ENCODE peak calls at places on chromosomes 4 and X, in eight cellular contexts. U, N, X, J, L, R, C and Y are unnamed samples. For H3K36me3, the result is how much of the 10 kb centered on the place peaks cover.

GRCh38 chr4:109562457-109563237 is 2.6 kb downstream of the MCUB start:
- DNase-seq in N (no peak), U (no peak), C (no peak), X (no peak), L (no peak), R (no peak), J (peak), Y (no peak)

GRCh38 chrX:136168929-136169735 is 21.8 kb downstream of the FHL1 start:
- DNase-seq in C (peak), L (peak), N (peak), X (peak), R (peak), U (peak), J (peak), Y (peak)

GRCh38 chr4:11597506-11597905 is 168.8 kb upstream of the HS3ST1 start:
- DNase-seq in X (no peak), R (no peak), J (no peak), U (no peak), N (no peak), C (no peak), L (no peak), Y (no peak)

GRCh38 chr4:151569650-151570049 is 160.7 kb downstream of the FHIP1A start:
- DNase-seq in R (no peak), N (no peak), X (no peak), L (no peak), J (peak), U (no peak), C (no peak), Y (peak)

GRCh38 chr4:55475394-55476243 is 71.1 kb downstream of the CLOCK start:
- DNase-seq in R (no peak), C (no peak), X (peak), U (no peak), L (no peak), N (no peak), J (no peak), Y (no peak)

GRCh38 chr4:164847967-164848649 is 28.9 kb upstream of the APELA start:
- DNase-seq in L (no peak), N (no peak), U (no peak), C (no peak), X (no peak), R (no peak), J (no peak), Y (no peak)

GRCh38 chrX:132532955-132533354 is 44.1 kb upstream of the MBNL3 start:
- DNase-seq in X (peak), N (no peak), U (no peak), J (no peak), C (no peak), R (no peak), L (no peak), Y (no peak)

GRCh38 chr4:164169591-164169990 is 584.3 kb upstream of the SMIM31 start:
- DNase-seq in C (no peak), U (no peak), N (no peak), X (no peak), L (no peak), J (no peak), R (no peak), Y (no peak)

GRCh38 chrX:20681691-20682090 is 415.0 kb upstream of the RPS6KA3 start:
- DNase-seq in U (no peak), N (no peak), X (peak), J (no peak), L (no peak), C (no peak), R (no peak), Y (no peak)

GRCh38 chrX:115525486-115525885 is 35.5 kb upstream of the PLS3 start:
- DNase-seq in U (no peak), X (no peak), N (no peak), J (no peak), L (no peak), R (no peak), C (no peak), Y (no peak)

GRCh38 chrX:83966347-83966746 is 105.4 kb downstream of the CYLC1 start:
- DNase-seq in R (no peak), C (no peak), L (no peak), N (no peak), U (no peak), X (no peak), J (no peak), Y (no peak)

GRCh38 chr4:3855646-3856045 is 89.5 kb downstream of the ADRA2C start:
- DNase-seq in J (no peak), R (no peak), X (no peak), U (no peak), C (no peak), L (no peak), N (no peak), Y (no peak)

GRCh38 chr4:88244821-88245579 is 39.4 kb downstream of the PPM1K start:
- DNase-seq in C (no peak), U (peak), L (no peak), N (no peak), X (no peak), J (no peak), R (no peak), Y (no peak)

GRCh38 chr4:34158883-34159282 is 2085.4 kb downstream of the ARAP2 start:
- DNase-seq in X (no peak), U (no peak), R (no peak), N (no peak), J (no peak), C (no peak), L (no peak), Y (no peak)

DNA sequence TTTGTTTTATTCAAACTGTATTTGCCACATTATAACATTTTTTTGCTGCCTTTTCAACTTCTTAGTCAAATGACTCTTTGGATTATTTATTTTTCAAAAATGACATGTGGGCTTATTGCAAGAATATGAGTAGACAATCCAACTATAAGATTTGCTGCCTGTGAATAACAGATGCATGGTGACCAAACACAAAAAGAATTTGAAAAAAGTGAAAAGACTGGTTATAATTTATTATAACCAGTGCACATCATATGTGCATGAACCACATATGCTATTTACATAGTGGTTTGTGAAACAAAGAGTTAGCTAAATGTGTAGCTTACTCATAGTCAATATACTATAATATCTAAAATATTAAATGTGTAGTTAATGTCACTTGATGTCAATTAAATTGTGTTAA is 2086.8 kb downstream of the ARAP2 start:
- DNase-seq in R (no peak), L (no peak), X (no peak), U (no peak), N (no peak), C (no peak), J (no peak), Y (no peak)
- H3K4me3 ChIP-seq in R (no peak), L (no peak), X (no peak), U (no peak), N (no peak), C (no peak), J (no peak), Y (no peak)

DNA sequence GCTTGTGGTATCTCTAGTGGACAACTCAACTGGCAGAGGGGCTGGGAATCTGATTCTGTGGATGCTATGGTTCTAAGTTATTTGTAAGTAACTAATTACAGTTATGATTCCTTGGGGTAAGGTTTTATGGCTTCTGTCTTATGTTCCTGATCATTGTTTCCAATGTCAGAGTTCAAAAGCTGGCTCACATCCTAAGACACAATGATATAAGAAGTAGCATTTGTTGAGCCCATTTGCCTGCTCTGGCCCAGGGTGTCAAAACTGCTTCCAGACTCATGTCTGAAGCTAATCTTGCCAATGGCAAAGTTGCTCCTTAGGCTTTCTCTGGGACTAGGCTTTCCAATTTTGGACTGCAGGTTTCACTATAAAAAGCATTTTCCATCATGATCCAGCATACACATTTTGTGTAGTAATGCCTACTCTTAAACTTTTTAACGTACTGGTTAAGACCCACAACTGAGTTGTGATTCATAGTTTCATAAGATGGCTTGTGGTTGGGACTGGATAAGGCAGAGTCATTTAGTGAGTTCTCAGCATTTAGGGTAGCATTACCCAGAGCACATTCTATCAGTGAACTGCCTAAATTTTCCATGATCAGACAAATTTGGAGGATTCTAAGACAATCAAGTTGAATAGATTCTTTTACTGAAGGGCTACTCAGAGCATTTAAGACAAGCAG is 50.0 kb downstream of the CCNI start:
- DNase-seq in R (no peak), L (no peak), N (no peak), X (peak), J (no peak), U (no peak), C (no peak), Y (no peak)
- H3K36me3 ChIP-seq in R (under half), L (half or more), N (under half), X (half or more), J (under half), U (half or more), C (under half), Y (under half)

GRCh38 chrX:130111935-130112221 is 1.6 kb upstream of the ELF4 start:
- DNase-seq in R (no peak), L (no peak), N (no peak), U (no peak), X (no peak), C (no peak), J (no peak), Y (no peak)

GRCh38 chrX:130108647-130109428 is 1.5 kb downstream of the ELF4 start:
- DNase-seq in J (no peak), L (peak), U (peak), R (no peak), X (peak), N (no peak), C (no peak), Y (peak)

GRCh38 chrX:130109429-130110378 is 593 bp downstream of the ELF4 start:
- DNase-seq in U (no peak), R (no peak), N (peak), C (no peak), X (peak), J (no peak), L (peak), Y (no peak)

GRCh38 chrX:130110379-130111219 is at the start of gene ELF4:
- DNase-seq in U (no peak), J (peak), L (peak), X (peak), R (no peak), C (peak), N (peak), Y (peak)

GRCh38 chrX:130111220-130111934 is 1.1 kb upstream of the ELF4 start:
- DNase-seq in X (peak), R (no peak), C (no peak), U (no peak), L (no peak), N (no peak), J (peak), Y (no peak)
- H3K4me3 ChIP-seq in X (peak), R (peak), C (peak), U (peak), L (peak), N (no peak), J (no peak), Y (no peak)

DNA sequence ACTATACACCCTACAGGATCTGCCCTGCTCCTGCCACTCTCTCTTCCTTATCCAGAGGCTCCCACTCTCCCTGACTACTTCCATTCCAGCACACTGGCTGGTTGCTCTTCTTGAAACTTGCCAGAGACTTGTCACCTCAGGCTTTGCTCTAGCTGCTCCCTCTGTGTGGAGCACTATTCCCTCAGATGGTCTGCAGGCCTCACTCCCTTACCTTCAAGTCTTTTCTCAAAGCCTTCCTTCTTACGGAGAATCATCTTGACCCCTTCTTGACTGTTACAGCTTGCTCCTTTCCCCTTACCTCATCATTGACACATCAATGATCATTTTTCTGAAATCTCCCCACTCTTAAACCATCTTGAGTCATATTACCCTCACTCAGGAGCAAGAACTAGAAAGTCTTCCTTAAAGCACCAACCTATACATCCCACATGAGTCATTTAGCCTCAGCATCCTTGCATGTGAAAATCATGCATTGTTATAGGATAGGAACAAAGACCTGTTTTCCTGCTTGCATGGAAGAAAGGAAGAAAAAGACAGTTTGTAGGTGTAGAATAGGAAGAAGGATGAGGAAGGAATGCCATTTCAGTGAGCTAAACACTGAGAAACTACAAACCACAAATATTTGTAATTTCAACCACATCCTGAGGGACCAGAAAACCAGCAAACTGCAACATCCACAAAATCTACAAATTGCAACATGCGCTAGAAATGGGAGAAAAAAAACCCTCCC is 55.7 kb downstream of the ANTXR2 start:
- DNase-seq in U (no peak), R (no peak), L (no peak), C (no peak), N (no peak), J (peak), X (peak), Y (no peak)
- H3K36me3 ChIP-seq in U (under half), R (under half), L (half or more), C (under half), N (under half), J (under half), X (under half), Y (under half)

GRCh38 chr4:81058621-81059020 is 28.1 kb downstream of the BMP3 start:
- DNase-seq in L (no peak), R (no peak), J (no peak), U (no peak), X (no peak), C (no peak), N (no peak), Y (no peak)

GRCh38 chr4:81065446-81065845 is 34.9 kb downstream of the BMP3 start:
- DNase-seq in L (no peak), N (no peak), C (no peak), U (no peak), R (no peak), J (no peak), X (no peak), Y (no peak)

GRCh38 chr4:81061340-81061730 is 30.8 kb downstream of the BMP3 start:
- DNase-seq in U (no peak), N (no peak), C (no peak), J (no peak), X (no peak), R (no peak), L (no peak), Y (no peak)

GRCh38 chr4:81062001-81062400 is 31.5 kb downstream of the BMP3 start:
- DNase-seq in J (no peak), C (no peak), R (no peak), U (no peak), X (no peak), L (no peak), N (no peak), Y (no peak)

GRCh38 chr4:81060587-81061339 is 30.3 kb downstream of the BMP3 start:
- DNase-seq in N (no peak), C (no peak), J (no peak), R (no peak), X (no peak), U (no peak), L (no peak), Y (no peak)
- H3K4me3 ChIP-seq in N (no peak), C (no peak), J (no peak), R (no peak), X (no peak), U (no peak), L (no peak), Y (no peak)

GRCh38 chr4:47473351-47473750 is 9.8 kb upstream of the COMMD8 start:
- DNase-seq in N (no peak), R (no peak), C (no peak), U (no peak), J (no peak), L (no peak), X (no peak), Y (no peak)
- H3K36me3 ChIP-seq in N (under half), R (under half), C (under half), U (under half), J (under half), L (under half), X (under half), Y (under half)

GRCh38 chr4:139734201-139734874 is 68.7 kb downstream of the MGST2 start:
- DNase-seq in L (no peak), N (peak), R (peak), C (peak), X (peak), U (peak), J (no peak), Y (no peak)
- H3K4me3 ChIP-seq in L (peak), N (peak), R (peak), C (peak), X (peak), U (peak), J (peak), Y (peak)